ENCODE peak calls at places on chromosomes 12 and 14, in six cellular contexts. C, M, O, Z, N and A are unnamed samples.

GRCh38 chr14:29216316-29216715 is 449.7 kb downstream of the FOXG1 start:
- DNase-seq in C (no peak), M (no peak), O (no peak), Z (no peak), N (no peak), A (no peak)

GRCh38 chr12:51678086-51678724 is 87.2 kb downstream of the SCN8A start:
- DNase-seq in C (no peak), M (no peak), O (no peak), Z (peak; percentile 70), N (peak; percentile 48), A (no peak)

GRCh38 chr14:30756594-30756993 is 117.8 kb upstream of the COCH start:
- DNase-seq in C (no peak), M (no peak), O (no peak), Z (no peak), N (no peak), A (no peak)

GRCh38 chr12:3694673-3695072 is 58.2 kb downstream of the CRACR2A start:
- DNase-seq in C (no peak), M (no peak), O (no peak), Z (no peak), N (no peak), A (no peak)

GRCh38 chr14:22982477-22983245 is at the start of gene AJUBA:
- DNase-seq in C (peak; percentile 59), M (no peak), O (peak; percentile 19), Z (peak; percentile 97), N (peak; percentile 98), A (peak; percentile 57)

GRCh38 chr12:50220357-50221061 is 53.3 kb upstream of the CERS5 start:
- DNase-seq in C (no peak), M (no peak), O (no peak), Z (peak; percentile 69), N (peak; percentile 50), A (no peak)

GRCh38 chr12:124613151-124613585 is 45.8 kb upstream of the NCOR2 start:
- DNase-seq in C (no peak), M (no peak), O (no peak), Z (no peak), N (peak; percentile 73), A (no peak)

GRCh38 chr14:95256011-95256775 is 63.5 kb downstream of the CLMN start:
- DNase-seq in C (no peak), M (no peak), O (peak; percentile 40), Z (no peak), N (no peak), A (no peak)

GRCh38 chr12:19882418-19882817 is 443.1 kb downstream of the AEBP2 start:
- DNase-seq in C (no peak), M (no peak), O (no peak), Z (no peak), N (no peak), A (no peak)

GRCh38 chr12:92337128-92337527 is 191.5 kb upstream of the BTG1 start:
- DNase-seq in C (no peak), M (no peak), O (no peak), Z (no peak), N (no peak), A (no peak)

GRCh38 chr12:121917950-121918678 is at the start of gene CFAP251:
- DNase-seq in C (peak; percentile 97), M (peak; percentile 28), O (peak; percentile 85), Z (peak; percentile 64), N (peak; percentile 95), A (peak; percentile 99)

GRCh38 chr12:108587826-108588225 is 10.1 kb downstream of the TMEM119 start:
- DNase-seq in C (no peak), M (peak; percentile 51), O (peak; percentile 35), Z (no peak), N (no peak), A (no peak)

GRCh38 chr12:118055865-118056773 is 4.9 kb downstream of the WSB2 start:
- DNase-seq in C (no peak), M (no peak), O (no peak), Z (no peak), N (no peak), A (no peak)

GRCh38 chr12:14567311-14568195 is at the start of gene PLBD1:
- DNase-seq in C (peak; percentile 0), M (no peak), O (peak; percentile 26), Z (peak; percentile 28), N (no peak), A (no peak)

GRCh38 chr12:18239561-18239960 is 21.8 kb upstream of the PIK3C2G start:
- DNase-seq in C (no peak), M (no peak), O (no peak), Z (peak; percentile 12), N (no peak), A (no peak)

GRCh38 chr14:32594766-32595165 is 265.7 kb downstream of the AKAP6 start:
- DNase-seq in C (no peak), M (no peak), O (no peak), Z (peak; percentile 76), N (peak; percentile 25), A (no peak)

GRCh38 chr12:94140556-94140955 is 7.8 kb upstream of the PLXNC1 start:
- DNase-seq in C (no peak), M (no peak), O (no peak), Z (peak; percentile 16), N (no peak), A (peak; percentile 14)

GRCh38 chr12:51963477-51963876 is 12.0 kb downstream of the ACVR1B start:
- DNase-seq in C (no peak), M (no peak), O (no peak), Z (no peak), N (no peak), A (no peak)

GRCh38 chr12:100142851-100143559 is at the start of gene BLTP3B:
- DNase-seq in C (peak; percentile 86), M (peak; percentile 84), O (peak; percentile 85), Z (peak; percentile 87), N (peak; percentile 81), A (peak; percentile 87)

GRCh38 chr14:22887260-22887989 is 4.4 kb downstream of the REM2 start:
- DNase-seq in C (no peak), M (no peak), O (no peak), Z (peak; percentile 91), N (peak; percentile 76), A (peak; percentile 21)

GRCh38 chr14:74299061-74299545 is 3.6 kb downstream of the ABCD4 start:
- DNase-seq in C (no peak), M (no peak), O (no peak), Z (peak; percentile 53), N (no peak), A (peak; percentile 15)

GRCh38 chr12:26723379-26724308 is 109.3 kb downstream of the ITPR2 start:
- DNase-seq in C (no peak), M (no peak), O (no peak), Z (peak; percentile 61), N (peak; percentile 11), A (no peak)

GRCh38 chr14:67031920-67032774 is 157.1 kb upstream of the GARIN2 start:
- DNase-seq in C (no peak), M (no peak), O (no peak), Z (no peak), N (no peak), A (no peak)

GRCh38 chr12:114657597-114657920 is 26.4 kb downstream of the TBX3 start:
- DNase-seq in C (no peak), M (no peak), O (no peak), Z (no peak), N (no peak), A (no peak)

GRCh38 chr14:92603309-92604257 is 90.0 kb downstream of the RIN3 start:
- DNase-seq in C (peak; percentile 42), M (no peak), O (peak; percentile 10), Z (peak; percentile 52), N (no peak), A (peak; percentile 25)

GRCh38 chr12:57716305-57716704 is 22.2 kb downstream of the AGAP2 start:
- DNase-seq in C (no peak), M (no peak), O (no peak), Z (no peak), N (no peak), A (no peak)